ENCODE peak calls at places on chromosomes 2 and 18, in six cellular contexts. P, R, X, V, O and B are unnamed samples.
A peak's percentile ranks its signal among the peaks of the same experiment; 100 is the strongest.

GRCh38 chr2:238282861-238283738 is 5.3 kb downstream of the PER2 start:
- DNase-seq in P (no peak), O (peak; percentile 57), R (no peak), X (no peak), V (peak; percentile 62), B (no peak)

GRCh38 chr2:16386431-16386830 is 279.2 kb downstream of the CYRIA start:
- DNase-seq in O (no peak), X (no peak), P (no peak), V (no peak), R (no peak), B (no peak)

GRCh38 chr2:239116456-239117246 is 268.8 kb downstream of the TWIST2 start:
- DNase-seq in V (no peak), X (no peak), P (no peak), O (no peak), R (no peak), B (no peak)

GRCh38 chr2:290090-290722 is 2.3 kb upstream of the ALKAL2 start:
- DNase-seq in R (peak; percentile 74), V (peak; percentile 82), P (peak; percentile 44), O (peak; percentile 78), X (peak; percentile 79), B (peak; percentile 92)

GRCh38 chr2:189210250-189211075 is 30.9 kb upstream of the COL5A2 start:
- DNase-seq in V (peak; percentile 57), O (peak; percentile 88), P (peak; percentile 24), R (peak; percentile 41), X (no peak), B (peak; percentile 68)

GRCh38 chr2:214542251-214542650 is 131.4 kb downstream of the VWC2L start:
- DNase-seq in R (no peak), P (no peak), O (no peak), V (no peak), X (no peak), B (no peak)

GRCh38 chr2:206700141-206700540 is 18.1 kb downstream of the DYTN start:
- DNase-seq in P (no peak), O (no peak), V (no peak), R (no peak), X (no peak), B (no peak)

GRCh38 chr18:5444847-5445246 is 99.0 kb downstream of the EPB41L3 start:
- DNase-seq in X (no peak), O (no peak), V (no peak), R (no peak), P (no peak), B (no peak)

GRCh38 chr2:209663149-209663548 is 108.5 kb upstream of the UNC80 start:
- DNase-seq in X (no peak), R (no peak), O (no peak), P (no peak), V (no peak), B (no peak)

GRCh38 chr2:173997269-173997668 is 32.1 kb upstream of the SP3 start:
- DNase-seq in R (no peak), X (peak; percentile 56), P (peak; percentile 69), O (peak; percentile 96), V (peak; percentile 93), B (peak; percentile 68)

GRCh38 chr2:49770919-49771318 is 616.6 kb upstream of the FSHR start:
- DNase-seq in P (no peak), R (no peak), X (peak; percentile 66), O (no peak), V (no peak), B (no peak)

GRCh38 chr2:31200972-31201371 is 16.3 kb downstream of the CAPN14 start:
- DNase-seq in R (no peak), X (no peak), O (no peak), V (no peak), P (no peak), B (no peak)

GRCh38 chr2:150846691-150847090 is 359.2 kb upstream of the RND3 start:
- DNase-seq in V (no peak), O (no peak), X (no peak), R (no peak), P (no peak), B (no peak)

GRCh38 chr2:66488946-66489345 is 54.0 kb downstream of the MEIS1 start:
- DNase-seq in X (no peak), O (no peak), R (no peak), P (no peak), V (no peak), B (no peak)

GRCh38 chr2:223113161-223113560 is 61.2 kb downstream of the KCNE4 start:
- DNase-seq in X (no peak), R (no peak), V (no peak), P (no peak), O (no peak), B (no peak)

GRCh38 chr18:49168970-49169619 is 218.3 kb upstream of the SMAD7 start:
- DNase-seq in X (peak; percentile 47), R (no peak), P (no peak), O (no peak), V (no peak), B (no peak)

GRCh38 chr18:50853863-50854271 is 25.1 kb upstream of the ME2 start:
- DNase-seq in V (no peak), P (no peak), O (peak; percentile 69), R (peak; percentile 37), X (peak; percentile 29), B (no peak)

GRCh38 chr18:77132369-77133050 is at the start of gene MBP:
- DNase-seq in P (no peak), V (peak; percentile 85), O (peak; percentile 82), R (no peak), X (peak; percentile 93), B (peak; percentile 71)

GRCh38 chr2:190340369-190340768 is 3.0 kb upstream of the INPP1 start:
- DNase-seq in X (no peak), R (no peak), O (no peak), V (no peak), P (no peak), B (no peak)

GRCh38 chr2:46645681-46646162 is 166.4 kb downstream of the TMEM247 start:
- DNase-seq in R (no peak), X (peak; percentile 29), V (no peak), O (peak; percentile 76), P (no peak), B (peak; percentile 77)

GRCh38 chr18:28212060-28212459 is 35.1 kb upstream of the CDH2 start:
- DNase-seq in R (no peak), P (no peak), X (no peak), V (no peak), O (no peak), B (no peak)

GRCh38 chr18:33540392-33540791 is 37.6 kb upstream of the ASXL3 start:
- DNase-seq in P (no peak), O (no peak), V (no peak), X (no peak), R (no peak), B (no peak)

GRCh38 chr2:74849228-74849892 is 15.4 kb downstream of the HK2 start:
- DNase-seq in V (no peak), X (peak; percentile 75), O (no peak), R (no peak), P (no peak), B (no peak)

GRCh38 chr18:57436965-57437333 is 1.8 kb downstream of the ONECUT2 start:
- DNase-seq in O (no peak), R (no peak), V (no peak), X (no peak), P (no peak), B (no peak)

GRCh38 chr18:57438669-57439616 is 3.8 kb downstream of the ONECUT2 start:
- DNase-seq in O (no peak), V (no peak), R (no peak), X (no peak), P (no peak), B (no peak)

GRCh38 chr18:57439617-57439975 is 4.4 kb downstream of the ONECUT2 start:
- DNase-seq in P (no peak), R (no peak), O (no peak), X (no peak), V (no peak), B (no peak)

GRCh38 chr18:57437433-57437781 is 2.2 kb downstream of the ONECUT2 start:
- DNase-seq in V (no peak), P (no peak), R (no peak), X (no peak), O (no peak), B (no peak)

DNA sequence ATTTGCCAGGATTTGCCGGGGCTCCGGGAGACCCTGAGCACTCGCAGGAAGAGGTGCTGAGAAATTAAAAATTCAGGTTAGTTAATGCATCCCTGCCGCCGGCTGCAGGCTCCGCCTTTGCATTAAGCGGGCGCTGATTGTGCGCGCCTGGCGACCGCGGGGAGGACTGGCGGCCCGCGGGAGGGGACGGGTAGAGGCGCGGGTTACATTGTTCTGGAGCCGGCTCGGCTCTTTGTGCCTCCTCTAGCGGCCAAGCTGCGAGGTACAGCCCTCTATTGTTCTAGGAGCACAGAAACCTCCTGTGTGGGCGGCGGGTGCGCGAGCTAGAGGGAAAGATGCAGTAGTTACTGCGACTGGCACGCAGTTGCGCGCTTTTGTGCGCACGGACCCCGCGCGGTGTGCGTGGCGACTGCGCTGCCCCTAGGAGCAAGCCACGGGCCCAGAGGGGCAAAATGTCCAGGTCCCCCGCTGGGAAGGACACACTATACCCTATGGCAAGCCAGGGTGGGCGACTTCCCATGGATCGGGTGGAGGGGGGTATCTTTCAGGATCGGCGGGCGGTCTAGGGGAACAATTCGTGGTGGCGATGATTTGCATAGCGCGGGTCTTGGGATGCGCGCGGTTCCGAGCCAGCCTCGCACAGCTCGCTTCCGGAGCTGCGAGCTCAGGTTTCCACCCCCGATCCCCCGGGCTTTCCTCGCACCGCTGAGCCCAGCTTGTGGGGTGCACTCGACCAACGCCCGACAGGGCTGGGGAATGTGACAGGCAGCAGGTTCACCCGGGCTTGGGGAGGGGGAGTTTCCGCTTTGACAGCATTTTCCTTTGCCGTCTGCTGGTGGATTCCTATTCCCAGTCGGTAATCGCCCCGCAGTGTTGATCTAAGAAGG is 2.9 kb downstream of the ONECUT2 start:
- DNase-seq in X (no peak), P (no peak), V (no peak), O (no peak), R (peak; percentile 49), B (no peak)
- TF ChIP-seq CTCF in X (no peak), P (no peak), V (no peak), O (no peak), R (peak; percentile 50), B (no peak)

GRCh38 chr2:20822535-20823490 is at the start of gene LDAH:
- DNase-seq in P (peak; percentile 77), R (peak; percentile 91), V (peak; percentile 93), O (peak; percentile 96), X (peak; percentile 93), B (peak; percentile 95)
- TF ChIP-seq POLR2A in P (peak; percentile 55), R (peak; percentile 78), V (peak; percentile 11), O (no peak), X (no peak), B (peak; percentile 63)

DNA sequence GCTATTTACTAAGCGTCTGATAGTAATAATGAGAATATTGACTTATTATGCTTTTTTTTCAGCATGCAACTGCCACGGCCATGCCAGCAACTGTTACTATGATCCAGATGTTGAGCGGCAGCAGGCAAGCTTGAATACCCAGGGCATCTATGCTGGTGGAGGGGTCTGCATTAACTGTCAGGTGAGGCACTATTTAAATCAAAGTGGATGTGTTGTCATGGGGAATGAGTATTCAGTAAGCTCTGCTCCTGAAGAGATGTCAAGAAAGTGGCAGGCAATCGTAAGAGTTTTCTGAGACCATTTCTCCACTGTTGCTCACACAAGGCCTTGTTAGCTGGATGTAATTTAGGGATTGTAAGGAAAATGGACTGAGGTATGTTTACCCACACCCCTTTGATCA is 74.1 kb downstream of the LAMA3 start:
- DNase-seq in P (no peak), V (no peak), X (no peak), R (no peak), O (no peak), B (no peak)
- TF ChIP-seq EP300 in P (no peak), V (no peak), X (no peak), R (no peak), O (no peak), B (no peak)

GRCh38 chr2:38465789-38466127 is 88.7 kb upstream of the ATL2 start:
- DNase-seq in V (no peak), X (peak; percentile 55), O (no peak), P (no peak), R (peak; percentile 66), B (no peak)
- TF ChIP-seq CTCF in V (peak; percentile 4), X (peak; percentile 11), O (peak; percentile 23), P (no peak), R (peak; percentile 61), B (no peak)

GRCh38 chr2:38578832-38579231 is 23.9 kb downstream of the HNRNPLL start:
- DNase-seq in P (no peak), V (no peak), X (no peak), O (no peak), R (no peak), B (no peak)
- TF ChIP-seq POLR2A in P (no peak), V (no peak), X (no peak), O (no peak), R (no peak), B (no peak)